ENCODE peak calls at places on chromosomes 7 and 10, in six cellular contexts. H is H9; F is colonic mucosa; P is CD4-positive, alpha-beta T cell; A is uterus; N is ovary. V is an unnamed sample.

GRCh38 chr10:24650669-24651391 is 72.9 kb downstream of the ARHGAP21 start:
- DNase-seq in H (no peak), F (no peak), P (no peak), A (no peak), N (no peak), V (no peak)

GRCh38 chr10:116038259-116038658 is 234.7 kb downstream of the GFRA1 start:
- DNase-seq in H (no peak), F (peak; percentile 32), P (no peak), A (peak; percentile 51), N (peak; percentile 65), V (no peak)

GRCh38 chr7:46139079-46139478 is 218.0 kb upstream of the IGFBP3 start:
- DNase-seq in H (no peak), F (no peak), P (no peak), A (no peak), N (no peak), V (no peak)

GRCh38 chr7:81666209-81666608 is 103.6 kb downstream of the HGF start:
- DNase-seq in H (no peak), F (no peak), P (no peak), A (no peak), N (no peak), V (no peak)

GRCh38 chr10:26486985-26487850 is 49.1 kb downstream of the APBB1IP start:
- DNase-seq in H (no peak), F (no peak), P (peak; percentile 48), A (peak; percentile 56), N (no peak), V (no peak)

GRCh38 chr10:129628823-129629222 is 161.8 kb downstream of the MGMT start:
- DNase-seq in H (no peak), F (no peak), P (no peak), A (no peak), N (no peak), V (no peak)

GRCh38 chr10:74363727-74364126 is 212.7 kb downstream of the ADK start:
- DNase-seq in H (no peak), F (no peak), P (no peak), A (no peak), N (no peak), V (no peak)

GRCh38 chr10:92757066-92757716 is 67.4 kb downstream of the HHEX start:
- DNase-seq in H (peak; percentile 63), F (peak; percentile 72), P (no peak), A (peak; percentile 86), N (peak; percentile 55), V (peak; percentile 55)

GRCh38 chr7:25407932-25408480 is 179.7 kb upstream of the NPVF start:
- DNase-seq in H (peak; percentile 38), F (no peak), P (no peak), A (peak; percentile 57), N (no peak), V (no peak)

GRCh38 chr10:130751106-130751840 is 560.2 kb downstream of the TCERG1L start:
- DNase-seq in H (peak; percentile 8), F (no peak), P (no peak), A (peak; percentile 7), N (peak; percentile 3), V (no peak)

GRCh38 chr7:107563072-107563760 is 504 bp downstream of the COG5 start:
- DNase-seq in H (no peak), F (no peak), P (no peak), A (no peak), N (no peak), V (no peak)

GRCh38 chr10:9745158-9745557 is 1272.5 kb upstream of the CELF2 start:
- DNase-seq in H (no peak), F (no peak), P (no peak), A (no peak), N (no peak), V (no peak)

GRCh38 chr10:110421512-110422138 is 76.1 kb upstream of the DUSP5 start:
- DNase-seq in H (no peak), F (no peak), P (no peak), A (no peak), N (no peak), V (no peak)

GRCh38 chr7:149144996-149145850 is 2.0 kb upstream of the ZNF398 start:
- DNase-seq in H (peak; percentile 78), F (no peak), P (no peak), A (no peak), N (no peak), V (no peak)
- H3K27ac ChIP-seq in H (peak overlapping the region; percentile 100), F (no peak overlapping the region), P (no peak overlapping the region), A (no peak overlapping the region), N (no peak overlapping the region), V (no peak overlapping the region)

GRCh38 chr7:66423729-66424128 is 205.0 kb upstream of the KCTD7 start:
- DNase-seq in H (no peak), F (no peak), P (no peak), A (no peak), N (no peak), V (no peak)
- TF ChIP-seq CTCF in H (peak; percentile 42), F (no peak), P (no peak), A (no peak), N (no peak), V (no peak)

GRCh38 chr10:46558141-46558410 is 1.6 kb upstream of the GPRIN2 start:
- DNase-seq in H (no peak), F (no peak), P (no peak), A (no peak), N (no peak), V (no peak)
- H3K27ac ChIP-seq in H (no peak overlapping the region), F (no peak overlapping the region), P (no peak overlapping the region), A (no peak overlapping the region), N (no peak overlapping the region), V (no peak overlapping the region)

DNA sequence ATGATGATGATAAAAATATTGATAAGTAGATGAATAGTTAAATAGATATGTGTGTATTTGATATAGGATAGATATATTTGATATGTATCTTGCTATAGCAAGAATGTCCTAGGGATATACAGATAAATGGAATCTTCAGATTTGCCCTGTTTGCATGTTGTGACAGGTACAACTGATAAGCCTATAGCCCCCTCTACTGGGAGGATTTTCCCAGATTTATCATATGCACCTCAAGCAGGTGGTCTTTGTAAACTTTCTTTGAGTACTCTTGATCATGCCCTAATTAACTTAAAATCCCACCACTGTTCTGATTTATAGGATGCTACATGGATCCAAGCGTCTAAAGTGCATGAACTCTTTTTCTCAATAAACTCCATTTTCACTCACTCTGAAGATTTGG is 1050.7 kb downstream of the SORCS3 start:
- DNase-seq in H (no peak), F (peak; percentile 32), P (no peak), A (no peak), N (no peak), V (no peak)
- TF ChIP-seq CTCF in H (peak; percentile 84), F (no peak), P (no peak), A (no peak), N (no peak), V (no peak)

GRCh38 chr7:134920026-134920758 is 66.1 kb upstream of the AGBL3 start:
- DNase-seq in H (no peak), F (no peak), P (no peak), A (no peak), N (no peak), V (no peak)
- H3K27ac ChIP-seq in H (no peak overlapping the region), F (no peak overlapping the region), P (no peak overlapping the region), A (no peak overlapping the region), N (no peak overlapping the region), V (no peak overlapping the region)

GRCh38 chr10:21600804-21601512 is 66.9 kb downstream of the MLLT10 start:
- DNase-seq in H (no peak), F (no peak), P (no peak), A (no peak), N (no peak), V (no peak)

GRCh38 chr10:21604651-21605050 is 70.6 kb downstream of the MLLT10 start:
- DNase-seq in H (no peak), F (no peak), P (no peak), A (no peak), N (no peak), V (no peak)

GRCh38 chr10:21602313-21602712 is 68.3 kb downstream of the MLLT10 start:
- DNase-seq in H (no peak), F (no peak), P (no peak), A (no peak), N (no peak), V (no peak)

GRCh38 chr10:21603721-21604120 is 69.7 kb downstream of the MLLT10 start:
- DNase-seq in H (no peak), F (no peak), P (no peak), A (no peak), N (no peak), V (no peak)

DNA sequence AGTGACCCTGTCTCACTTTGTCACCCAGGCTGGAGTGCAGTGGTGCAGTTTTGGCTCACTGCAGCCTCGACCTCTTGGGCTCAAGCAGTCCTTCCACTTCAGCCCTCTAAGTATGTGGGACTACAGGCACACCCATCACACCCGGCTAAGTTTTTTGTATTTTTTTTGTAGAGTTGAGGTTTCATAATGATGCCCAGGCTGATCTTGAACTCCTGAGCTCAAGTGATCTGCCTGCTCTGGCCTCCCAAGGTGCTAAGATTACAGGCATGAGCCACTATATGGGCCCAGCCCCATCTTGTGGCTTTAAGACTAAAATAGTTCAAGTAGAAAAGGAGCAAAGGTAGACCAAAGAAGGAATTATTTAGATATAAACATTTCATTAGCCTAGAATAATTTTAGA is 65.5 kb downstream of the MLLT10 start:
- DNase-seq in H (no peak), F (no peak), P (no peak), A (no peak), N (no peak), V (no peak)
- TF ChIP-seq CTCF in H (no peak), F (no peak), P (no peak), A (no peak), N (no peak), V (no peak)

DNA sequence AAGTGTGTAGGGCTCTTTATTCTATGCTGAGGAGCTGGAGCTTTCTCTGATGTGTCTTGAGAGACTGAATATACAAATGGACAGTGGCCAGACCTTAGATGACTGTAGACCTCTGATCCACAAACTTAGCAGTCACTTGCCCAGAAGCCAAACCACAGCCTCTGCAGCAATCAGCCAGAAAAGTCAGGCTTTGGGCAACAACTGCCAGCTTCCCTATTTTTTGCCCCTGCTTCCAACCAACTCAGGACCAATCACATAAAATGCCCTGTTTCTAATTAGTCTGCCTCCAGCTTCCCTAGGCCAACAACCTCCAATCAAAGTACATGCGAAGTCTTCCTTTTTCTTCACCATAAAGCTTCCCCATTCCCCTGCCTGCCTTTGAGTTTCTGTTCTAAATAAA is 37.7 kb upstream of the CACUL1 start:
- DNase-seq in H (no peak), F (no peak), P (no peak), A (no peak), N (no peak), V (no peak)
- H3K27ac ChIP-seq in H (no peak overlapping the region), F (no peak overlapping the region), P (no peak overlapping the region), A (no peak overlapping the region), N (no peak overlapping the region), V (no peak overlapping the region)

GRCh38 chr7:2821161-2821841 is 22.8 kb downstream of the GNA12 start:
- DNase-seq in H (peak; percentile 77), F (no peak), P (no peak), A (no peak), N (no peak), V (no peak)
- TF ChIP-seq CTCF in H (peak; percentile 15), F (no peak), P (no peak), A (no peak), N (no peak), V (no peak)